ENCODE peak calls at places on chromosomes 1 and 21, in five cellular contexts. U is neural progenitor cell, V is left ventricle myocardium inferior, P is PC-3, J is heart right ventricle. F is an unnamed sample.

GRCh38 chr1:21334214-21335087 is 44.2 kb upstream of the ECE1 start:
- DNase-seq in U (peak), V (peak), P (peak), J (peak), F (no peak)

GRCh38 chr1:160844447-160845232 is 18.0 kb downstream of the CD244 start:
- DNase-seq in U (no peak), V (no peak), P (no peak), J (no peak), F (no peak)

GRCh38 chr1:23548704-23549143 is 10.6 kb downstream of the ID3 start:
- DNase-seq in U (no peak), V (peak), P (no peak), J (peak), F (no peak)

GRCh38 chr1:53341521-53341895 is 13.6 kb upstream of the LRP8 start:
- DNase-seq in U (no peak), V (no peak), P (no peak), J (no peak), F (no peak)

GRCh38 chr1:3702990-3703728 is 49.1 kb upstream of the CCDC27 start:
- DNase-seq in U (peak), V (no peak), P (peak), J (no peak), F (no peak)

GRCh38 chr1:9404117-9404516 is 111.4 kb downstream of the SPSB1 start:
- DNase-seq in U (no peak), V (no peak), P (no peak), J (no peak), F (no peak)

GRCh38 chr1:45669379-45669778 is 17.0 kb downstream of the GPBP1L1 start:
- DNase-seq in U (no peak), V (no peak), P (no peak), J (no peak), F (no peak)

GRCh38 chr1:29343908-29344307 is 107.6 kb downstream of the PTPRU start:
- DNase-seq in U (no peak), V (no peak), P (no peak), J (no peak), F (no peak)

GRCh38 chr1:63794927-63795326 is 21.1 kb downstream of the ROR1 start:
- DNase-seq in U (peak), V (no peak), P (no peak), J (no peak), F (no peak)

GRCh38 chr21:33901421-33902288 is 13.9 kb downstream of the ATP5PO start:
- DNase-seq in U (peak), V (no peak), P (peak), J (peak), F (peak)

GRCh38 chr21:26117324-26117971 is 53.1 kb downstream of the APP start:
- DNase-seq in U (no peak), V (no peak), P (no peak), J (no peak), F (no peak)
- H3K27ac ChIP-seq in U (no peak), V (peak), P (peak), J (peak), F (no peak)

GRCh38 chr1:228259368-228259894 is 51.6 kb downstream of the OBSCN start:
- DNase-seq in U (no peak), V (no peak), P (no peak), J (no peak), F (no peak)

GRCh38 chr1:228256626-228257375 is 49.0 kb downstream of the OBSCN start:
- DNase-seq in U (no peak), V (no peak), P (no peak), J (no peak), F (no peak)

GRCh38 chr1:228261706-228262105 is 53.9 kb downstream of the OBSCN start:
- DNase-seq in U (no peak), V (no peak), P (no peak), J (no peak), F (no peak)

GRCh38 chr1:228259951-228260350 is 52.1 kb downstream of the OBSCN start:
- DNase-seq in U (no peak), V (no peak), P (no peak), J (no peak), F (no peak)

DNA sequence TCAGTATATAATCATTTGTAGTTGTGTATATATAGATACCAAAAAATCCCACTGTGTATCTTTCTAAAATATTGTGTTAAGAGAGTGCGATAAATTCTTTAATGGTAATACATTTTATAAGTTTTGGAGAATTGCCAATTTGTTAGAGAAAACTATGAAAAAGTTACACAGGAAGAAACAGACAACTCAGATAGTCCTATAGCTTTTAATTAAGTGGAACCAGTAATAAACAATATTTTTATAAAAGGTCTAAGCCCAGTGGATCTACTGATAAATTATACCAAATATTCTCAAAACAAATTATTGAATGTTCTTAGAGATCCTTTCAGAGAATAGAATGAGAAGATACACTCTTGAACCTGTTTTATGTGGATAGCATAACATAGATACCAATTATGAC is 50.6 kb downstream of the OBSCN start:
- DNase-seq in U (no peak), V (no peak), P (no peak), J (no peak), F (no peak)
- H3K27ac ChIP-seq in U (no peak), V (no peak), P (no peak), J (no peak), F (no peak)

DNA sequence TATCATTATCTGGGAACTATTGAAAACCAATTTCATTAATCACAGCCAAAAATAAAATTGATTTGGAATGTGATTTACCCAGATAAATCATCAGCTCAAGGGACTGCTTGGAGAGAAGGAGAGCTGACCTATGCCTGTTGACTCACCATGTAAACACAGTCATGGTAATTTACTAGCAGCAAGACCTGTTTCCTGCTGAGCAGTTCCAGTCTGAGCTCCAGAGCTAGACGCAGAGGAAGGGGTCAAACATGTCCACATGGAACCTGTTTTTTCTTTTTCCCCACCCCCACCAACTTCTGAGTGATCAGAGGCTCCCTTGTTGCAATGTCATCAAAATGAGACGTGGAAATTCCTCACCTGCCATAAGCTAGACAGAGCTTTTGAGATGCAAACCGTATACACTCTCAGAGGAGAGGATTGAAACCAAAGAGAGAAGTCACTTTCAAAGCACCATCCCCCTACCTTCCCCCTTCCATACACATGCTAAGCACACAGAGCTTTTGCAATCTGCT is 56.0 kb upstream of the PTGFRN start:
- DNase-seq in U (peak), V (no peak), P (peak), J (no peak), F (peak)
- H3K27ac ChIP-seq in U (no peak), V (no peak), P (peak), J (no peak), F (peak)

GRCh38 chr1:239678181-239678580 is 291.8 kb downstream of the CHRM3 start:
- DNase-seq in U (no peak), V (no peak), P (peak), J (no peak), F (no peak)
- H3K27ac ChIP-seq in U (no peak), V (no peak), P (no peak), J (no peak), F (no peak)

GRCh38 chr1:226870026-226870322 is 442 bp upstream of the PSEN2 start:
- DNase-seq in U (no peak), V (no peak), P (no peak), J (no peak), F (no peak)
- H3K27ac ChIP-seq in U (no peak), V (peak), P (peak), J (peak), F (peak)

DNA sequence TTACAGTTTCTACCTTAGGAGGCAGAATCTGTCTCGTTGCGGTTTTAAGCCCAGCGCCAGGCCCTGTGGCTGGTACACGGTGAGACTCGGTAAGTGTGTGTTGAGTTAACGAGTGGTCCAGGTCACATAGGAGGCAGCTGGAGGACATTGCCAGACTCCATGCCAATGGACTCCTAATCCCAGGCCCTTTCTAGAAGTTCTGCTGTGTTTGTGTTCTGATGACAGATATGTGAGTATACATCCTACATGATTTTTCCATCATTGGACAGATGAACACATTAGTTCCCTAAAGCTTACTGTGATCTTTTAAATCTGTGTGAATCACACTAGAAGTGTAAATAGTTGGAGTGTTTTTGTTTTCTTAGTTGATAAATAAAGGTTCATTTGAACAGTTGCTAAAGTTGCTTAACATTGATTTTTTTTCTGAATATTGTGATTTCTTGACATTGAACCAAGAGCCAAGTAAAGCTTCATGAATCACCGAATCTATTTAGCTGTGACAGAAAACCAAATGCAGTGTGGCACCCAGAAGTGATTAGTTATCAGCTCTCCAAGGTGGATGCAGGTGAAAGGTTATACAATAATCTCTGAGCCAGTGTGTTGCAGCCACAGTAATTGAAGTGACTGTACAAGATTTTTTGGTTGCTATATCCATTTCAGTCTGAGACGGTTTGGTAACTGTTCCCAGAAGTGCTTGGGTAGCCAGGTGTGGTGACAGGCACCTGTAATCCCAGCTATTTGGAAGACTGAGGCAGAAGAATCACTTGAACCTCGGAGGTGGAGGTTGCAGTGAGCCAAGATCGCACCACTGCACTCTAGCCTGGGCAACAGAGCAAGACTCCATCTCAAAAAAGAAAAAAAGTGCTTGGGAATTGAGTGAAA is 46.3 kb downstream of the DOP1B start:
- DNase-seq in U (no peak), V (no peak), P (peak), J (no peak), F (no peak)
- H3K27ac ChIP-seq in U (no peak), V (peak), P (peak), J (no peak), F (peak)